ENCODE peak calls at places on chromosome 11, in six cellular contexts. R is left lung, W is mesothelial cell of epicardium, C is nephron progenitor cell, F is HT-29, N is hippocampal formation. L is an unnamed sample.

GRCh38 chr11:65100674-65101350 is 4.8 kb downstream of the VPS51 start:
- DNase-seq in R (no peak), W (no peak), C (no peak), F (no peak), N (no peak), L (no peak)

GRCh38 chr11:76598426-76598839 is 72.1 kb downstream of the LRRC32 start:
- DNase-seq in R (no peak), W (no peak), C (peak), F (peak), N (no peak), L (peak)

GRCh38 chr11:47869548-47870393 is 21.6 kb upstream of the NUP160 start:
- DNase-seq in R (no peak), W (no peak), C (no peak), F (no peak), N (no peak), L (no peak)

GRCh38 chr11:14202263-14203173 is 156.5 kb downstream of the RRAS2 start:
- DNase-seq in R (no peak), W (no peak), C (no peak), F (no peak), N (no peak), L (no peak)

GRCh38 chr11:12170984-12171383 is 60.6 kb downstream of the MICAL2 start:
- DNase-seq in R (no peak), W (no peak), C (no peak), F (no peak), N (no peak), L (peak)

GRCh38 chr11:11816511-11817319 is 25.1 kb upstream of the USP47 start:
- DNase-seq in R (no peak), W (no peak), C (no peak), F (no peak), N (no peak), L (no peak)

GRCh38 chr11:78796956-78797355 is 222.3 kb upstream of the NARS2 start:
- DNase-seq in R (no peak), W (no peak), C (no peak), F (no peak), N (no peak), L (no peak)

GRCh38 chr11:10484461-10485180 is 29.6 kb downstream of the AMPD3 start:
- DNase-seq in R (no peak), W (no peak), C (no peak), F (no peak), N (no peak), L (no peak)

GRCh38 chr11:76030973-76031590 is 175.2 kb downstream of the WNT11 start:
- DNase-seq in R (no peak), W (no peak), C (no peak), F (no peak), N (no peak), L (no peak)

GRCh38 chr11:108915666-108916065 is 250.8 kb downstream of the DDX10 start:
- DNase-seq in R (no peak), W (no peak), C (no peak), F (no peak), N (no peak), L (no peak)

GRCh38 chr11:86160546-86161149 is 83.9 kb upstream of the EED start:
- DNase-seq in R (no peak), W (no peak), C (no peak), F (no peak), N (no peak), L (no peak)

GRCh38 chr11:68987211-68987610 is 6.4 kb upstream of the MRGPRD start:
- DNase-seq in R (no peak), W (no peak), C (no peak), F (no peak), N (no peak), L (no peak)

GRCh38 chr11:23112987-23113886 is 253.0 kb upstream of the CCDC179 start:
- DNase-seq in R (no peak), W (no peak), C (peak), F (peak), N (peak), L (peak)

GRCh38 chr11:61545341-61545740 is 35.5 kb downstream of the SYT7 start:
- DNase-seq in R (no peak), W (no peak), C (no peak), F (no peak), N (no peak), L (no peak)

GRCh38 chr11:19703211-19703610 is 9.4 kb upstream of the NAV2 start:
- DNase-seq in R (no peak), W (no peak), C (no peak), F (no peak), N (no peak), L (no peak)

GRCh38 chr11:69403556-69404215 is 77.8 kb upstream of the LINC01488 start:
- DNase-seq in R (no peak), W (no peak), C (no peak), F (peak), N (no peak), L (no peak)

GRCh38 chr11:132131962-132132361 is 761.5 kb downstream of the NTM start:
- DNase-seq in R (no peak), W (no peak), C (no peak), F (no peak), N (no peak), L (no peak)

GRCh38 chr11:61107888-61108287 is 5.6 kb downstream of the CD5 start:
- DNase-seq in R (no peak), W (no peak), C (no peak), F (no peak), N (no peak), L (no peak)

GRCh38 chr11:116808262-116809175 is 14.6 kb downstream of the APOA4 start:
- DNase-seq in R (peak), W (no peak), C (no peak), F (peak), N (no peak), L (no peak)

GRCh38 chr11:834371-835316 is 1.9 kb downstream of the CD151 start:
- DNase-seq in R (peak), W (no peak), C (no peak), F (peak), N (no peak), L (peak)

GRCh38 chr11:133983660-133984316 is 27.0 kb upstream of the IGSF9B start:
- DNase-seq in R (peak), W (no peak), C (no peak), F (no peak), N (no peak), L (no peak)

GRCh38 chr11:606245-606644 is 9.5 kb downstream of the IRF7 start:
- DNase-seq in R (peak), W (no peak), C (no peak), F (peak), N (no peak), L (peak)

GRCh38 chr11:77073328-77074001 is 6.7 kb downstream of the CAPN5 start:
- DNase-seq in R (peak), W (no peak), C (peak), F (peak), N (peak), L (peak)

GRCh38 chr11:130915556-130916237 is 582 bp downstream of the SNX19 start:
- DNase-seq in R (no peak), W (no peak), C (no peak), F (no peak), N (no peak), L (no peak)

GRCh38 chr11:106077609-106078517 is at the start of gene AASDHPPT:
- DNase-seq in R (peak), W (peak), C (peak), F (peak), N (peak), L (peak)

GRCh38 chr11:121236115-121237001 is 56.2 kb upstream of the SC5D start:
- DNase-seq in R (no peak), W (no peak), C (peak), F (no peak), N (no peak), L (no peak)

GRCh38 chr11:32581556-32581955 is 2.1 kb upstream of the EIF3M start:
- DNase-seq in R (no peak), W (no peak), C (no peak), F (peak), N (no peak), L (no peak)

GRCh38 chr11:86735462-86736302 is 63.3 kb upstream of the ME3 start:
- DNase-seq in R (no peak), W (no peak), C (no peak), F (no peak), N (no peak), L (no peak)

GRCh38 chr11:70570693-70571395 is 172.5 kb downstream of the CTTN start:
- DNase-seq in R (no peak), W (no peak), C (no peak), F (no peak), N (no peak), L (no peak)

GRCh38 chr11:18778468-18778867 is 13.1 kb downstream of the PTPN5 start:
- DNase-seq in R (no peak), W (no peak), C (no peak), F (no peak), N (no peak), L (no peak)

GRCh38 chr11:67698247-67698646 is 23.8 kb upstream of the ALDH3B2 start:
- DNase-seq in R (no peak), W (no peak), C (no peak), F (peak), N (no peak), L (no peak)

GRCh38 chr11:32266611-32267010 is 168.7 kb downstream of the WT1 start:
- DNase-seq in R (no peak), W (no peak), C (no peak), F (no peak), N (no peak), L (no peak)

GRCh38 chr11:66100272-66101037 is 30.4 kb downstream of the PACS1 start:
- DNase-seq in R (peak), W (no peak), C (no peak), F (peak), N (peak), L (peak)

GRCh38 chr11:94639901-94640721 is 72.9 kb downstream of the PIWIL4 start:
- DNase-seq in R (peak), W (no peak), C (no peak), F (peak), N (no peak), L (no peak)

GRCh38 chr11:34345012-34345804 is 12.6 kb downstream of the ABTB2 start:
- DNase-seq in R (no peak), W (no peak), C (no peak), F (peak), N (no peak), L (no peak)

GRCh38 chr11:9688716-9689511 is 25.0 kb downstream of the SWAP70 start:
- DNase-seq in R (no peak), W (no peak), C (peak), F (no peak), N (peak), L (no peak)

GRCh38 chr11:70138403-70138802 is 60.3 kb downstream of the ANO1 start:
- DNase-seq in R (no peak), W (no peak), C (no peak), F (no peak), N (no peak), L (no peak)

GRCh38 chr11:129728571-129728970 is 87.1 kb upstream of the TMEM45B start:
- DNase-seq in R (no peak), W (no peak), C (no peak), F (peak), N (no peak), L (no peak)

L was measured in testis.